ENCODE peak calls at places on chromosomes 7 and 10, in five cellular contexts. F is PC-3, C is AG04450, D is IMR-90, T is DND-41. I is an unnamed sample.

GRCh38 chr10:117163061-117163953 is 25.2 kb upstream of the VAX1 start:
- DNase-seq in F (no peak), C (no peak), D (no peak), T (no peak), I (no peak)

GRCh38 chr10:43781480-43782361 is 133.0 kb upstream of the ZNF32 start:
- DNase-seq in F (peak; percentile 30), C (no peak), D (peak; percentile 15), T (peak; percentile 60), I (no peak)

GRCh38 chr10:62584216-62584615 is 210.0 kb downstream of the ZNF365 start:
- DNase-seq in F (no peak), C (peak; percentile 90), D (peak; percentile 98), T (no peak), I (peak; percentile 99)

GRCh38 chr10:75042292-75042974 is 69.0 kb upstream of the SAMD8 start:
- DNase-seq in F (peak; percentile 93), C (peak; percentile 52), D (peak; percentile 86), T (no peak), I (peak; percentile 90)

GRCh38 chr10:79066460-79067240 is 2.1 kb upstream of the ZMIZ1 start:
- DNase-seq in F (peak; percentile 94), C (no peak), D (peak; percentile 35), T (peak; percentile 44), I (peak; percentile 45)

GRCh38 chr7:74173074-74173473 is 1.1 kb upstream of the EIF4H start:
- DNase-seq in F (no peak), C (no peak), D (no peak), T (no peak), I (no peak)

GRCh38 chr7:8434290-8435002 is 1.0 kb downstream of the NXPH1 start:
- DNase-seq in F (no peak), C (no peak), D (no peak), T (no peak), I (no peak)

GRCh38 chr7:46786221-46786951 is 795.5 kb downstream of the TNS3 start:
- DNase-seq in F (peak; percentile 96), C (no peak), D (peak; percentile 43), T (no peak), I (peak; percentile 17)

GRCh38 chr10:3500408-3500856 is 284.6 kb downstream of the KLF6 start:
- DNase-seq in F (no peak), C (peak; percentile 59), D (peak; percentile 90), T (no peak), I (peak; percentile 99)

GRCh38 chr7:127383123-127383835 is 9.2 kb downstream of the ZNF800 start:
- DNase-seq in F (peak; percentile 16), C (no peak), D (peak; percentile 32), T (no peak), I (no peak)

GRCh38 chr10:114304566-114305421 is 65.7 kb downstream of the VWA2 start:
- DNase-seq in F (peak; percentile 39), C (no peak), D (no peak), T (peak; percentile 54), I (no peak)

GRCh38 chr7:95686109-95686508 is 86.2 kb upstream of the DYNC1I1 start:
- DNase-seq in F (peak; percentile 61), C (peak; percentile 11), D (peak; percentile 39), T (peak; percentile 18), I (peak; percentile 61)

GRCh38 chr10:63866075-63866746 is 345.0 kb downstream of the REEP3 start:
- DNase-seq in F (peak; percentile 87), C (no peak), D (peak; percentile 47), T (peak; percentile 60), I (peak; percentile 56)

GRCh38 chr10:96643920-96644319 is 57.1 kb upstream of the TM9SF3 start:
- DNase-seq in F (no peak), C (no peak), D (no peak), T (peak; percentile 9), I (no peak)

GRCh38 chr7:2517004-2517403 is 2.6 kb upstream of the LFNG start:
- DNase-seq in F (peak; percentile 71), C (peak; percentile 79), D (peak; percentile 93), T (no peak), I (peak; percentile 94)

GRCh38 chr10:96814264-96814663 is 17.8 kb upstream of the LCOR start:
- DNase-seq in F (peak; percentile 60), C (no peak), D (peak; percentile 86), T (no peak), I (peak; percentile 92)

GRCh38 chr7:148620749-148621372 is 30.3 kb downstream of the C7orf33 start:
- DNase-seq in F (peak; percentile 38), C (no peak), D (no peak), T (no peak), I (no peak)

GRCh38 chr10:50917486-50917885 is 32.1 kb upstream of the A1CF start:
- DNase-seq in F (peak; percentile 99), C (peak; percentile 15), D (peak; percentile 74), T (no peak), I (peak; percentile 75)

GRCh38 chr7:23471090-23471859 is 984 bp upstream of the IGF2BP3 start:
- DNase-seq in F (peak; percentile 78), C (no peak), D (peak; percentile 68), T (peak; percentile 91), I (no peak)

DNA sequence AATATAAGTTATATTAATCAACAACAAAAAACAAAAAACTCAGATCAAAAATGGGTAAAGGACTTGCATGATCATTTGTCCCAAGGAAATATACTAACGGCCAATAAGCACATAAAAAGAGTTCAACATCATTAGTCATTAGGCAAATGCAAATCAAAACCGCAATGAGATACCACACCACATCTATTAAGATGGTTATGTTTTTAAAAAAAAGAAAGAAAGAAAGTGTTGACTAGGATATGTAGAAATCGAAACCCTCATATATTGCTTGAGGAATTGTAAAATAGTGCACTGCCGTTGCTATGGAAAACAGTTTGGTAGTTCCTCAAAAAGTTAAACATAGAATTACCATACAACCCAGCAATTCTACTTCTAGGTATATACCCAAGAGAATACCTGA is 39.4 kb upstream of the CTNNA3 start:
- DNase-seq in F (no peak), C (no peak), D (no peak), T (no peak), I (no peak)
- TF ChIP-seq CTCF in F (no peak), C (no peak), D (no peak), T (no peak), I (no peak)

GRCh38 chr10:17239276-17239660 is 11.2 kb downstream of the VIM start:
- DNase-seq in F (no peak), C (no peak), D (no peak), T (no peak), I (no peak)

GRCh38 chr10:17236468-17236886 is 8.4 kb downstream of the VIM start:
- DNase-seq in F (no peak), C (no peak), D (no peak), T (no peak), I (no peak)

GRCh38 chr10:17238445-17239275 is 10.6 kb downstream of the VIM start:
- DNase-seq in F (no peak), C (no peak), D (peak; percentile 80), T (peak; percentile 9), I (peak; percentile 93)

GRCh38 chr10:17237163-17237562 is 9.1 kb downstream of the VIM start:
- DNase-seq in F (no peak), C (no peak), D (no peak), T (no peak), I (no peak)

DNA sequence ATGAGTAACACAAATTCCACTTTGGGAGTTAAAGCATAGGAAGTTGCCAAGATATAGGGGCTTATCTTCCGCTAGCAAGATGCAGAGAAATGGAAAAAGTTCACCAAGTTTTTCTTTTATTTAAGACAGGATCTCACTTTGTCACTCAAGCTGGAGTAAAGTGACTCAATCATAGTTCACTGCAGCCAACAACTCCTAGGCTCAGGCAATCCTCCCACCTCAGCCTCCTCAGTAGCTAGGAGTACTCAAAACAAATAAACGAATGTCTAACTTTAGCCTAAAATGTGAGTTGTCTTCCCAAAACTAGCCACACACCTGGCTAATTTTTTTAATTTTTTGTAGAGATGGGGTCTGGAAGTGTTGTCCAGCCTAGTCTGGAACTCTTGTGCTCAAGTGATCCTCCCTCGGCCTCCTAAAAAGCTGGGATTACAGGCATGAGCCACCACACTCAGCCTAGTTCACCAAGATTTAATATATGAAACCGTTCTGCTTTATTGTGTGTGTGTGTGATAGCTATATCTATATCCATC is 9.9 kb downstream of the VIM start:
- DNase-seq in F (no peak), C (no peak), D (peak; percentile 51), T (no peak), I (peak; percentile 74)
- H3K4me3 ChIP-seq in F (no peak overlapping the region), C (no peak overlapping the region), D (no peak overlapping the region), T (no peak overlapping the region), I (no peak overlapping the region)

DNA sequence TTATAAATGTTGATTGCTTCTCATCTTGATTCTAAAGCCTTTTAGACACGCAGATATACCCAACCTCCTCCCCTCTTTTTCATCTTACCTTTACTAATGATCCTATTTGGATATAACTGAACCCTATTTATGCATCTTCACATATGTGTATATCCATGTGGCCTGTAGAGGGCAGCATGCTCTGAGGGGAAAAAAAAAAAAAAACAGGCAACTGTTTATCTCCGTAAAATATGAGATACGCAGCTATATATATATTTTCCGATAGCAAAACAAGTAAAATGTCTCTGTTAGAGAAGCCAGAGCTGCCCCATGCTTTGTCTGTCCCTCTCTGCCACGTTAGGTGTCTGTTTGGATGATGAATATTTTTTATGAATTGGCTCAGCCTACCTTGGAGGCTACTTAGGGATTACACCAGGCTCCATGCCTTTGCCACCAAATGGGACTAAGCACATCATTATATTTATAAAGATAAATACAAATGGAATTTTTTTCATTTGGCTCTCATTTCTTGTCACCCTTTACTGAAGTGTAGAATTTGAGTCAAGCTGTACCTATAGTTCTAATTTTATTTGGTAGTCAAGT is 174.8 kb upstream of the FZD1 start:
- DNase-seq in F (peak; percentile 40), C (no peak), D (peak; percentile 48), T (no peak), I (peak; percentile 53)
- TF ChIP-seq CTCF in F (peak; percentile 88), C (peak; percentile 82), D (peak; percentile 73), T (peak; percentile 77), I (peak; percentile 80)

DNA sequence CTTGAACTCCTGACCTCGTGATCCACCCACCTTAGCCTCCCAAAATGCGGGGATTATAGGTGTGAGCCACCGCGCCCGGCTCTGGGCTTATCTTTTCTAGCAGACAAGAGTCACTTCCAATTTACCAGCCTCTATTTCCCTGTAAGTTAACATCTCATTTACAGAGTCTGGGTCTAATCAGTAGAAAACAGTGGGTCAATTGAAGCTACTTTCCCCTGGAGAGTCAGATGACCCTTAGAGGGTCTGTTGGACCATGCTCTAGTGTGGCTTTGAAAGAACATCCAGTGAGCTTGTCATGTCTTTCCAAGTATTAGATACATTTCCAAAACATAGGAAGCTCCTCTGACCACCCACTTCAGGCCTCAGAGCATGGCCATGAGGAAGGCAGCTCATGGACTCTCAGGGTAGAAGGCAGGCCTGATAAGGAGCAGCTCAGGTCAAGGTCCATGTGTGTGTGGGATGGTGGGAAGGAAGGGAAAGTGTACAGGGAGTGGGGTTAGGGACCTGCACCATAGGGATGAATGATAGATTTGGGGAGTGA is 27.6 kb upstream of the RBM20 start:
- DNase-seq in F (no peak), C (no peak), D (no peak), T (no peak), I (no peak)
- H3K4me3 ChIP-seq in F (no peak overlapping the region), C (no peak overlapping the region), D (no peak overlapping the region), T (no peak overlapping the region), I (no peak overlapping the region)

GRCh38 chr10:15824498-15824897 is 35.8 kb downstream of the MINDY3 start:
- DNase-seq in F (peak; percentile 34), C (no peak), D (peak; percentile 44), T (no peak), I (peak; percentile 34)

GRCh38 chr10:15817407-15818046 is 42.8 kb downstream of the MINDY3 start:
- DNase-seq in F (no peak), C (no peak), D (peak; percentile 5), T (no peak), I (peak; percentile 3)

GRCh38 chr10:15815242-15815885 is 44.9 kb downstream of the MINDY3 start:
- DNase-seq in F (no peak), C (no peak), D (no peak), T (no peak), I (no peak)

GRCh38 chr10:15821046-15821683 is 39.1 kb downstream of the MINDY3 start:
- DNase-seq in F (no peak), C (no peak), D (no peak), T (no peak), I (peak; percentile 67)
- TF ChIP-seq CTCF in F (no peak), C (no peak), D (no peak), T (no peak), I (no peak)